ENCODE peak calls at places on chromosomes 7 and 10, in five cellular contexts. U, F, T, Q and Y are unnamed samples.

GRCh38 chr7:2651847-2652735 is 20.3 kb downstream of the TTYH3 start:
- DNase-seq in U (no peak), F (no peak), T (no peak), Q (no peak), Y (no peak)

GRCh38 chr10:84256510-84257342 is 11.9 kb downstream of the RGR start:
- DNase-seq in U (peak), F (no peak), T (peak), Q (peak), Y (no peak)

GRCh38 chr7:19958309-19958896 is 185.0 kb upstream of the TMEM196 start:
- DNase-seq in U (peak), F (peak), T (no peak), Q (peak), Y (no peak)

GRCh38 chr10:59190332-59190731 is 13.9 kb downstream of the PHYHIPL start:
- DNase-seq in U (no peak), F (no peak), T (no peak), Q (no peak), Y (no peak)

GRCh38 chr7:33970566-33970965 is 65.2 kb downstream of the BMPER start:
- DNase-seq in U (no peak), F (no peak), T (no peak), Q (no peak), Y (no peak)

GRCh38 chr10:132448248-132448731 is 51.3 kb downstream of the PWWP2B start:
- DNase-seq in U (no peak), F (no peak), T (peak), Q (no peak), Y (no peak)

GRCh38 chr10:125377368-125377767 is 217.0 kb upstream of the CTBP2 start:
- DNase-seq in U (peak), F (no peak), T (no peak), Q (peak), Y (no peak)

GRCh38 chr7:118615686-118616085 is 391.2 kb downstream of the ANKRD7 start:
- DNase-seq in U (no peak), F (no peak), T (no peak), Q (no peak), Y (no peak)

GRCh38 chr10:111023060-111023459 is 53.8 kb upstream of the ADRA2A start:
- DNase-seq in U (no peak), F (no peak), T (no peak), Q (no peak), Y (no peak)

GRCh38 chr7:146094356-146094755 is 22.2 kb upstream of the CNTNAP2 start:
- DNase-seq in U (no peak), F (no peak), T (no peak), Q (no peak), Y (no peak)

GRCh38 chr7:157797361-157797760 is 460.6 kb downstream of the DNAJB6 start:
- DNase-seq in U (no peak), F (no peak), T (no peak), Q (no peak), Y (no peak)

GRCh38 chr7:9013940-9014339 is 580.5 kb downstream of the NXPH1 start:
- DNase-seq in U (no peak), F (no peak), T (no peak), Q (no peak), Y (no peak)

GRCh38 chr7:20783131-20783715 is 3.5 kb downstream of the SP8 start:
- DNase-seq in U (no peak), F (no peak), T (no peak), Q (no peak), Y (no peak)

GRCh38 chr7:13908667-13909382 is 80.6 kb downstream of the ETV1 start:
- DNase-seq in U (no peak), F (no peak), T (no peak), Q (no peak), Y (no peak)

GRCh38 chr10:91541481-91541880 is 91.4 kb downstream of the PPP1R3C start:
- DNase-seq in U (no peak), F (no peak), T (no peak), Q (no peak), Y (no peak)

GRCh38 chr10:79275105-79275430 is 72.2 kb upstream of the PPIF start:
- DNase-seq in U (no peak), F (no peak), T (no peak), Q (no peak), Y (no peak)

GRCh38 chr10:79306644-79307220 is 40.5 kb upstream of the PPIF start:
- DNase-seq in U (no peak), F (no peak), T (no peak), Q (no peak), Y (no peak)

GRCh38 chr7:28551311-28551710 is 139.0 kb downstream of the CREB5 start:
- DNase-seq in U (no peak), F (no peak), T (no peak), Q (no peak), Y (no peak)

GRCh38 chr10:47348661-47349470 is 703 bp downstream of the RBP3 start:
- DNase-seq in U (no peak), F (no peak), T (no peak), Q (no peak), Y (no peak)

GRCh38 chr7:20831451-20831850 is 44.8 kb upstream of the SP8 start:
- DNase-seq in U (no peak), F (no peak), T (no peak), Q (no peak), Y (no peak)

GRCh38 chr7:68185641-68186040 is 1189.0 kb downstream of the TYW1 start:
- DNase-seq in U (no peak), F (no peak), T (no peak), Q (no peak), Y (no peak)

GRCh38 chr10:5071411-5072198 is 22.6 kb upstream of the AKR1C3 start:
- DNase-seq in U (peak), F (peak), T (no peak), Q (peak), Y (peak)

GRCh38 chr10:25758041-25758457 is 176.0 kb upstream of the MYO3A start:
- DNase-seq in U (no peak), F (no peak), T (no peak), Q (no peak), Y (peak)